ENCODE peak calls at places on chromosome 2, in four cellular contexts. One of them, this sample, is unnamed. For H3K4me1, the result is how much of the 10 kb centered on the place peaks cover.

GRCh38 chr2:187139469-187139868 is 290.5 kb upstream of the ZSWIM2 start:
- DNase-seq in transverse colon: no peak
- DNase-seq in MM.1S: no peak
- DNase-seq in stomach: no peak
- DNase-seq in this sample: no peak

GRCh38 chr2:218961229-218961628 is 1.8 kb downstream of the CDK5R2 start:
- DNase-seq in stomach: no peak
- DNase-seq in MM.1S: no peak
- DNase-seq in transverse colon: no peak
- DNase-seq in this sample: no peak

GRCh38 chr2:36463365-36463764 is 107.8 kb downstream of the CRIM1 start:
- DNase-seq in MM.1S: no peak
- DNase-seq in transverse colon: no peak
- DNase-seq in stomach: no peak
- DNase-seq in this sample: no peak

GRCh38 chr2:10264506-10265327 is 38.0 kb upstream of the HPCAL1 start:
- DNase-seq in transverse colon: peak
- DNase-seq in stomach: no peak
- DNase-seq in MM.1S: no peak
- DNase-seq in this sample: no peak

GRCh38 chr2:210198326-210198725 is 26.9 kb downstream of the ACADL start:
- DNase-seq in stomach: no peak
- DNase-seq in MM.1S: no peak
- DNase-seq in transverse colon: no peak
- DNase-seq in this sample: no peak

GRCh38 chr2:147925886-147926285 is 81.1 kb downstream of the ACVR2A start:
- DNase-seq in transverse colon: no peak
- DNase-seq in MM.1S: no peak
- DNase-seq in stomach: no peak
- DNase-seq in this sample: no peak

GRCh38 chr2:240885980-240886565 is 9.9 kb downstream of the MAB21L4 start:
- DNase-seq in transverse colon: no peak
- DNase-seq in stomach: no peak
- DNase-seq in MM.1S: no peak
- DNase-seq in this sample: no peak

GRCh38 chr2:215144106-215144875 is 5.9 kb upstream of the ABCA12 start:
- DNase-seq in transverse colon: no peak
- DNase-seq in MM.1S: no peak
- DNase-seq in stomach: no peak
- DNase-seq in this sample: no peak

GRCh38 chr2:66301767-66302140 is 133.2 kb upstream of the MEIS1 start:
- DNase-seq in transverse colon: no peak
- DNase-seq in MM.1S: no peak
- DNase-seq in stomach: no peak
- DNase-seq in this sample: no peak

GRCh38 chr2:190879474-190880373 is 897 bp upstream of the GLS start:
- DNase-seq in MM.1S: no peak
- DNase-seq in stomach: no peak
- DNase-seq in transverse colon: no peak
- DNase-seq in this sample: no peak

GRCh38 chr2:176854062-176854461 is 358.5 kb upstream of the HNRNPA3 start:
- DNase-seq in stomach: no peak
- DNase-seq in MM.1S: no peak
- DNase-seq in transverse colon: peak
- DNase-seq in this sample: no peak

GRCh38 chr2:203535784-203536590 is 886 bp upstream of the RAPH1 start:
- DNase-seq in MM.1S: no peak
- DNase-seq in stomach: no peak
- DNase-seq in transverse colon: no peak
- DNase-seq in this sample: no peak

GRCh38 chr2:88099798-88100488 is 27.9 kb downstream of the FABP1 start:
- DNase-seq in stomach: no peak
- DNase-seq in transverse colon: no peak
- DNase-seq in MM.1S: no peak
- DNase-seq in this sample: no peak

GRCh38 chr2:60366178-60366577 is 187.3 kb downstream of the BCL11A start:
- DNase-seq in transverse colon: peak
- DNase-seq in stomach: no peak
- DNase-seq in MM.1S: peak
- DNase-seq in this sample: no peak

GRCh38 chr2:73232471-73233153 is 427 bp downstream of the PRADC1 start:
- DNase-seq in stomach: no peak
- DNase-seq in transverse colon: peak
- DNase-seq in MM.1S: peak
- DNase-seq in this sample: peak

GRCh38 chr2:227853765-227854271 is 17.6 kb upstream of the DAW1 start:
- DNase-seq in MM.1S: no peak
- DNase-seq in stomach: no peak
- DNase-seq in transverse colon: no peak
- DNase-seq in this sample: no peak

GRCh38 chr2:182197529-182197928 is 211.9 kb downstream of the PPP1R1C start:
- DNase-seq in MM.1S: no peak
- DNase-seq in stomach: no peak
- DNase-seq in transverse colon: no peak
- DNase-seq in this sample: no peak

GRCh38 chr2:215425021-215425782 is 10.7 kb downstream of the FN1 start:
- DNase-seq in MM.1S: no peak
- DNase-seq in stomach: no peak
- DNase-seq in transverse colon: no peak
- DNase-seq in this sample: no peak

GRCh38 chr2:23801396-23801795 is 125.5 kb downstream of the ATAD2B start:
- DNase-seq in stomach: no peak
- DNase-seq in MM.1S: no peak
- DNase-seq in transverse colon: no peak
- DNase-seq in this sample: no peak

GRCh38 chr2:222671259-222672067 is at the start of gene MOGAT1:
- DNase-seq in MM.1S: no peak
- DNase-seq in transverse colon: peak
- DNase-seq in stomach: peak
- DNase-seq in this sample: peak

GRCh38 chr2:220835563-220835962 is 736.5 kb downstream of the EPHA4 start:
- DNase-seq in stomach: no peak
- DNase-seq in MM.1S: no peak
- DNase-seq in transverse colon: no peak
- DNase-seq in this sample: no peak

GRCh38 chr2:17849260-17849659 is 29.2 kb upstream of the KCNS3 start:
- DNase-seq in stomach: no peak
- DNase-seq in MM.1S: no peak
- DNase-seq in transverse colon: no peak
- DNase-seq in this sample: no peak

GRCh38 chr2:33166287-33166881 is 219.6 kb downstream of the LTBP1 start:
- DNase-seq in stomach: no peak
- DNase-seq in transverse colon: no peak
- DNase-seq in MM.1S: no peak
- DNase-seq in this sample: no peak

GRCh38 chr2:201471732-201472395 is 20.3 kb downstream of the STRADB start:
- DNase-seq in transverse colon: no peak
- DNase-seq in stomach: no peak
- DNase-seq in MM.1S: no peak
- DNase-seq in this sample: no peak

GRCh38 chr2:239551206-239551605 is 150.4 kb upstream of the HDAC4 start:
- DNase-seq in transverse colon: no peak
- DNase-seq in MM.1S: no peak
- DNase-seq in stomach: no peak
- DNase-seq in this sample: no peak

GRCh38 chr2:62144689-62145477 is 51.0 kb upstream of the B3GNT2 start:
- DNase-seq in stomach: no peak
- DNase-seq in transverse colon: no peak
- DNase-seq in MM.1S: no peak
- DNase-seq in this sample: no peak
- H3K4me1 ChIP-seq in stomach: under half
- H3K4me1 ChIP-seq in transverse colon: under half
- H3K4me1 ChIP-seq in MM.1S: under half
- H3K4me1 ChIP-seq in this sample: under half

GRCh38 chr2:54599914-54600313 is 123.5 kb upstream of the EML6 start:
- DNase-seq in MM.1S: no peak
- DNase-seq in transverse colon: peak
- DNase-seq in stomach: peak
- DNase-seq in this sample: peak
- H3K4me3 ChIP-seq in MM.1S: no peak
- H3K4me3 ChIP-seq in transverse colon: no peak
- H3K4me3 ChIP-seq in stomach: no peak
- H3K4me3 ChIP-seq in this sample: no peak

GRCh38 chr2:99545622-99546021 is 55.8 kb upstream of the REV1 start:
- DNase-seq in transverse colon: no peak
- DNase-seq in stomach: no peak
- DNase-seq in MM.1S: no peak
- DNase-seq in this sample: no peak
- H3K4me1 ChIP-seq in transverse colon: under half
- H3K4me1 ChIP-seq in stomach: under half
- H3K4me1 ChIP-seq in MM.1S: under half
- H3K4me1 ChIP-seq in this sample: under half

DNA sequence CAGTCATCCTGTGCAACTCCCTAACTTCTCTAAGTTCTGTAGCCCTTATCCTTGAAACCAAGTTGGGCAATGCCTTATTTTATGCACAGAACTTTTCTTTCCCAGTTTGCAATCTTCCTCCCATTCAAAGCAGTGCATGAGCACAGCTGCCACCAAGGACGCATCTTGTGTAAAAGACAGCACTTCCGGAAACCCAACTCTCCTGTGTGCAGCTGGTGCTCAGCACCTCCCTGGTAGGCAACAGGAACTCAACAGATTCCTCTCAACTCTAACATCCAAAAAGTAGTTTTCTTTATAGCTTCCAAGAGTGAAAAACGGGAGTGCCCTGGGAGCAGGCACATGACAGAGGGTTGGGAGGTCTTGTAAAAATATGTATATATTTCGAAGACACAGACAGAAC is 2.2 kb downstream of the TMEM18 start:
- DNase-seq in stomach: no peak
- DNase-seq in MM.1S: no peak
- DNase-seq in transverse colon: no peak
- DNase-seq in this sample: peak
- H3K4me3 ChIP-seq in stomach: no peak
- H3K4me3 ChIP-seq in MM.1S: no peak
- H3K4me3 ChIP-seq in transverse colon: no peak
- H3K4me3 ChIP-seq in this sample: no peak

DNA sequence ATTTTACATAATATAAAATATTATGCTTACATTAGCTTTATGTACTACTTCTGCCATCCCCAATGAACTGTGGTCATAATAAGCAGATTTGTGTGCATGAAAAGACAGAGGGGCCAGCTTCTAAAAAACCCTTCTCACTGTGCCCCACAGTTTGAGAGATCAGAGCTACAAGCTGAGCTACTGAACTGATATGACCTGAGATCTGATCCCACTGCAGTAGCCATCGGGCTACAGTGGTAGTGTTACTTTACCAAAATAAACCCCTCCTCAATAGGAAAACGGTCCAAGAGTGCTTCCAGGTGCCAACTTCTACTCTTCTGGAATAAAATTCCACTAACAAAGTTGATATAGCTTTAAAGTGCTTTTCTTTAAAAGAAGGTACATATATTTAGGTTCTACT is 43.1 kb downstream of the IKZF2 start:
- DNase-seq in transverse colon: no peak
- DNase-seq in MM.1S: no peak
- DNase-seq in stomach: no peak
- DNase-seq in this sample: no peak
- H3K4me1 ChIP-seq in transverse colon: under half
- H3K4me1 ChIP-seq in MM.1S: under half
- H3K4me1 ChIP-seq in stomach: under half
- H3K4me1 ChIP-seq in this sample: under half

GRCh38 chr2:106885981-106886915 is at the start of gene ST6GAL2:
- DNase-seq in MM.1S: no peak
- DNase-seq in transverse colon: no peak
- DNase-seq in stomach: no peak
- DNase-seq in this sample: no peak
- H3K4me3 ChIP-seq in MM.1S: no peak
- H3K4me3 ChIP-seq in transverse colon: peak
- H3K4me3 ChIP-seq in stomach: peak
- H3K4me3 ChIP-seq in this sample: peak

DNA sequence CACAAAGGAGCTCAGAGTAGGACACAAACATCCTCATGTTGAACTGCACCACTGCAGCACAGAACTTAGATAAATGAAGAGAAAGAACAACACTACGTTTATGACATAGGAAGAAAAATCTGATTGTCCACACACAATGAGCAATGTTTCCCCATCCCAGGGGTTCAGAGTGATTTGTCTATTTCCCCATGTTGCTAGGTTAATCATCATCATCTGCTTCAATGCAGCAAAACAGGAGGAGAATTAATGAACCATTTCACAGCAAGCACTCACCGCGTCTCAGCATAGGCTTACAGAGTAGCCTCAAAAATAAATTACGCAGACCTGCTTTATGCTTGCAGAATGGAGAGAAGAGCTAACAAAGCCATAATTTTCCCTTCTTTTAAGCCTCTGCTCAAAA is 184.3 kb upstream of the ARL4C start:
- DNase-seq in transverse colon: no peak
- DNase-seq in stomach: no peak
- DNase-seq in MM.1S: no peak
- DNase-seq in this sample: no peak
- H3K4me1 ChIP-seq in transverse colon: under half
- H3K4me1 ChIP-seq in stomach: under half
- H3K4me1 ChIP-seq in MM.1S: under half
- H3K4me1 ChIP-seq in this sample: under half

This sample was measured in lung.